ENCODE peak calls at places on chromosomes 11 and 22, in four cellular contexts. Q is A549, A is lower lobe of right lung, G is colonic mucosa. J is an unnamed sample.

GRCh38 chr11:8683115-8683807 is 669 bp downstream of the RPL27A start:
- DNase-seq in Q (no peak), A (peak; percentile 66), G (no peak), J (peak; percentile 13)

GRCh38 chr11:9065614-9066431 is 25.6 kb downstream of the SCUBE2 start:
- DNase-seq in A (no peak), Q (peak; percentile 29), G (no peak), J (no peak)

GRCh38 chr22:23527971-23528740 is 51.9 kb downstream of the IGLL1 start:
- DNase-seq in Q (no peak), A (peak; percentile 48), G (no peak), J (no peak)

GRCh38 chr22:43191831-43192230 is 4.9 kb upstream of the TTLL12 start:
- DNase-seq in Q (no peak), A (no peak), G (no peak), J (no peak)

GRCh38 chr11:70590356-70590991 is 192.1 kb downstream of the CTTN start:
- DNase-seq in G (no peak), Q (no peak), A (no peak), J (no peak)

GRCh38 chr11:65973439-65974110 is 12.0 kb downstream of the SART1 start:
- DNase-seq in G (no peak), Q (no peak), A (no peak), J (no peak)

GRCh38 chr11:15627560-15627959 is 512.8 kb downstream of the INSC start:
- DNase-seq in A (no peak), G (no peak), Q (no peak), J (no peak)

GRCh38 chr11:26947379-26947844 is 46.5 kb upstream of the FIBIN start:
- DNase-seq in A (no peak), Q (peak; percentile 2), G (peak; percentile 35), J (no peak)

GRCh38 chr11:44842219-44842618 is 108.5 kb downstream of the TP53I11 start:
- DNase-seq in G (no peak), A (no peak), Q (no peak), J (no peak)

GRCh38 chr11:7570938-7571337 is 57.1 kb downstream of the PPFIBP2 start:
- DNase-seq in A (no peak), G (no peak), Q (no peak), J (no peak)
- TF ChIP-seq CTCF in A (no peak), G (no peak), Q (no peak), J (no peak)

GRCh38 chr22:48099251-48099650 is 1336.8 kb downstream of the TBC1D22A start:
- DNase-seq in A (no peak), Q (no peak), G (no peak), J (no peak)
- H3K9me3 ChIP-seq in A (no peaks in the 10 kb centered on the region), Q (no peaks in the 10 kb centered on the region), G (no peaks in the 10 kb centered on the region), J (no peaks in the 10 kb centered on the region)

GRCh38 chr22:25752615-25753214 is 10.7 kb downstream of the MYO18B start:
- DNase-seq in G (no peak), Q (no peak), A (no peak), J (no peak)

GRCh38 chr22:25748704-25749103 is 6.7 kb downstream of the MYO18B start:
- DNase-seq in A (no peak), G (peak; percentile 54), Q (no peak), J (no peak)

GRCh38 chr22:25751174-25751581 is 9.2 kb downstream of the MYO18B start:
- DNase-seq in Q (no peak), A (no peak), G (no peak), J (no peak)

GRCh38 chr22:25749420-25750169 is 7.6 kb downstream of the MYO18B start:
- DNase-seq in G (no peak), A (no peak), Q (no peak), J (no peak)

GRCh38 chr22:25750569-25751173 is 8.7 kb downstream of the MYO18B start:
- DNase-seq in A (no peak), G (no peak), Q (no peak), J (no peak)
- TF ChIP-seq CTCF in A (no peak), G (no peak), Q (no peak), J (no peak)

GRCh38 chr11:134501406-134502152 is 89.5 kb upstream of the B3GAT1 start:
- DNase-seq in G (no peak), Q (no peak), A (no peak), J (no peak)

GRCh38 chr11:134498326-134499139 is 86.5 kb upstream of the B3GAT1 start:
- DNase-seq in G (no peak), A (no peak), Q (no peak), J (no peak)

GRCh38 chr11:134500621-134501020 is 88.6 kb upstream of the B3GAT1 start:
- DNase-seq in G (no peak), Q (no peak), A (no peak), J (no peak)

GRCh38 chr11:134502153-134502550 is 90.1 kb upstream of the B3GAT1 start:
- DNase-seq in Q (no peak), G (no peak), A (no peak), J (no peak)

GRCh38 chr11:134499990-134500389 is 87.9 kb upstream of the B3GAT1 start:
- DNase-seq in A (no peak), Q (no peak), G (no peak), J (no peak)
- H3K9me3 ChIP-seq in A (no peaks in the 10 kb centered on the region), Q (no peaks in the 10 kb centered on the region), G (no peaks in the 10 kb centered on the region), J (no peaks in the 10 kb centered on the region)

DNA sequence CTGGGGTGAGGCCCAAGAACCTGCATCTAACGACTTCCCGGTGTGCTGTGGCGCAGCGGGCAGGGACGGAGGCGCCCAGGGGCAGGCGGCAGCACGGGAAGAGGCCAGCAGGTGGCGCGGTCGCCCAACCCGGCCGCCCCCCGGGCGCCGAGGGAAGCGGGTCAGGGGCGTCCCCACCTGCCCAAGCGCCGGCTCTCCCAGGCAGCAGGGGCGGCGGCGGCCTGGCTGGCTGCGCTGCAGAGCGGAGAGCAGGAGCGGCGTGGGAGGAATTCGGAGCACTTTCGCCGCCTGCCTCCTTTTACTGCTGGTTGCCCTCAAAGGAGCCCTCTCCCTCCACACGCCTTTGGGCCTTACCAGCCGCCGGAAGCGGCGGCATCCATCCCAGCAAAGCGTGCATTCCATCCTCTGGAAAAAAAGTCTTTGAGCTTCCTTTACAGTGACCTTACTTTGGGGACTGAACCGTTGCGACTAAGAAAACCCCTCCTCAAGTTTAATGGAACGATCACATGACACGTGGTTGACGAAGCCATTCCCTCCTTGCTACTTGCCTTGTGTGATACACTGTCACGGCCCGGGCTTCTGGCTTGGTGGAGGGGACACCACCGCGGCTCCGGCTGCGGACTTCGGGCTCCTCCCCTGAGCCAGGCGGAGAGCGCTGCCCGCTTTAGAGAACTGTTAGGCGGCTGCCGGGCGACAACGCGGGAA is 106.8 kb upstream of the CLMP start:
- DNase-seq in G (peak; percentile 46), Q (peak; percentile 29), A (peak; percentile 74), J (peak; percentile 40)
- TF ChIP-seq CTCF in G (peak; percentile 90), Q (peak; percentile 79), A (peak; percentile 91), J (peak; percentile 85)

GRCh38 chr11:105073486-105074200 is 28.5 kb upstream of the CARD16 start:
- DNase-seq in Q (no peak), A (no peak), G (no peak), J (no peak)
- H3K9me3 ChIP-seq in Q (no peaks in the 10 kb centered on the region), A (no peaks in the 10 kb centered on the region), G (no peaks in the 10 kb centered on the region), J (no peaks in the 10 kb centered on the region)

DNA sequence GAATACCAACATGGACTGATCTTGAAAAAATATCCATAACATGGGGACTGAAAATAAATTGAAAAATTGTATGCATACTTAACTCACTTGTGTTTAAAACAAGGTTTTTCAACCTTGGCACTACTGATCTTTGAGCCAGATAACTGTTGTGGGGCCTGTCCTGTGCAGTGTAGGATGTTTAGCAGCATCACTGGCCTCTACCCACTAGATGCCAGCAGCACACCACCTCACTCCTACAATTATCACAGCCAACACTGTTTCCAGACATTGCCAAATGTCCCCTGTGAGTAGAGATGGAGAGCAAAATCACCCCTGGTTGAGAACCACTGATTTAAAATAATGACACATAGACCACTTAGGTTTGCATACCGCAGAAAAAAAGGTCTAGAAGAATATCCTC is 45.0 kb upstream of the SLC1A2 start:
- DNase-seq in A (no peak), G (no peak), Q (no peak), J (no peak)
- TF ChIP-seq CTCF in A (no peak), G (no peak), Q (peak; percentile 35), J (no peak)

GRCh38 chr22:50488006-50488677 is 1.5 kb downstream of the MIOX start:
- DNase-seq in G (no peak), A (no peak), Q (no peak), J (no peak)
- H3K9me3 ChIP-seq in G (no peaks in the 10 kb centered on the region), A (no peaks in the 10 kb centered on the region), Q (no peaks in the 10 kb centered on the region), J (no peaks in the 10 kb centered on the region)

J was measured in CD4-positive, alpha-beta T cell.